ENCODE peak calls at places on chromosome 2, in eight cellular contexts. C is CD4-positive, alpha-beta T cell; N is CD4-positive, CD25-positive, alpha-beta regulatory T cell; R is CD8-positive, alpha-beta memory T cell; Q is H1; O is right cardiac atrium; E is H9; X is thoracic aorta. W is an unnamed sample.

GRCh38 chr2:112317303-112318158 is 42.1 kb downstream of the ZC3H6 start:
- DNase-seq in O (no peak), X (no peak), Q (no peak), N (no peak), E (no peak), R (no peak), C (no peak), W (no peak)

GRCh38 chr2:32760628-32761027 is 132.8 kb downstream of the TTC27 start:
- DNase-seq in N (no peak), Q (no peak), X (no peak), C (no peak), E (no peak), O (no peak), R (no peak), W (no peak)

GRCh38 chr2:68417931-68418330 is 49.2 kb downstream of the FBXO48 start:
- DNase-seq in O (no peak), C (no peak), E (no peak), R (no peak), N (no peak), Q (no peak), X (no peak), W (peak; percentile 29)

GRCh38 chr2:177335917-177336450 is 56.6 kb upstream of the AGPS start:
- DNase-seq in X (no peak), R (no peak), E (no peak), Q (no peak), C (no peak), N (no peak), O (no peak), W (no peak)

GRCh38 chr2:3214065-3214464 is 163.6 kb downstream of the EIPR1 start:
- DNase-seq in E (no peak), C (no peak), Q (no peak), O (no peak), X (no peak), N (no peak), R (no peak), W (no peak)

GRCh38 chr2:219461061-219461514 is 26.4 kb downstream of the SPEG start:
- DNase-seq in C (no peak), R (no peak), X (no peak), O (peak; percentile 67), Q (no peak), N (peak; percentile 43), E (peak; percentile 61), W (no peak)

GRCh38 chr2:127569274-127570065 is 34.0 kb downstream of the MYO7B start:
- DNase-seq in N (no peak), O (peak; percentile 49), R (no peak), C (no peak), Q (no peak), E (no peak), X (peak; percentile 66), W (no peak)

GRCh38 chr2:23541453-23542334 is 156.7 kb downstream of the KLHL29 start:
- DNase-seq in C (no peak), N (no peak), E (no peak), Q (no peak), O (no peak), R (no peak), X (no peak), W (no peak)

GRCh38 chr2:118061135-118061955 is 26.9 kb upstream of the INSIG2 start:
- DNase-seq in Q (no peak), O (no peak), N (no peak), R (no peak), X (no peak), C (no peak), E (no peak), W (no peak)

GRCh38 chr2:16869711-16870110 is 204.1 kb upstream of the CYRIA start:
- DNase-seq in X (no peak), Q (no peak), E (no peak), C (no peak), N (no peak), O (no peak), R (no peak), W (no peak)

GRCh38 chr2:74556831-74557370 is 2.4 kb downstream of the DOK1 start:
- DNase-seq in Q (no peak), N (no peak), R (no peak), X (no peak), O (no peak), E (no peak), C (no peak), W (no peak)
- H3K27ac ChIP-seq in Q (no peak overlapping the region), N (no peak overlapping the region), R (no peak overlapping the region), X (no peak overlapping the region), O (no peak overlapping the region), E (no peak overlapping the region), C (no peak overlapping the region), W (no peak overlapping the region)

GRCh38 chr2:21281876-21282514 is 158.2 kb downstream of the TDRD15 start:
- DNase-seq in E (no peak), O (no peak), R (no peak), N (no peak), X (no peak), Q (no peak), C (no peak), W (no peak)

GRCh38 chr2:21282515-21282898 is 158.7 kb downstream of the TDRD15 start:
- DNase-seq in R (no peak), N (no peak), C (no peak), X (no peak), Q (no peak), E (no peak), O (no peak), W (no peak)

GRCh38 chr2:21279525-21279924 is 155.8 kb downstream of the TDRD15 start:
- DNase-seq in O (peak; percentile 37), X (no peak), E (no peak), R (no peak), N (no peak), C (no peak), Q (no peak), W (no peak)

GRCh38 chr2:21277340-21277739 is 153.6 kb downstream of the TDRD15 start:
- DNase-seq in N (no peak), X (no peak), E (no peak), O (no peak), C (no peak), R (no peak), Q (no peak), W (no peak)

DNA sequence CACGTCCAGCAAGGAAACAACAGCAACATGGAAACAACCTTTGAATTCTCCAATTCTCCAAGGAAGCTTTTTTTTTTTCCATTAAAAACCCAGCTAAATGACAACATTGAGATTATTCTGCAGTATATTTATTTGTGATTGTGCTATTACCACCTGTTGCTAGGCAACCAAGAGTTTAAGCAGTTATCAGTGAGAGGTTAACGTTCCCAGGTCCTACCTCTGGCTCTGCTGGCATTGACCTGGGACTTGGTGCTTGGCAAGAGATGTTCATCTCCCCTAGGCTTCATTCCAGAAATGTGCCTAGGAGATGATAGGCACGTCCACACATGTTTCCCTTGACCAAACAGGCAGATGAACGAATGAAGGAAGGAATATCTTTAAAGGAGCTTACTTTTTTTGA is 157.0 kb downstream of the TDRD15 start:
- DNase-seq in C (no peak), Q (no peak), X (no peak), O (no peak), N (no peak), E (no peak), R (no peak), W (no peak)
- H3K27me3 ChIP-seq in C (no peaks in the 10 kb centered on the region), Q (no peaks in the 10 kb centered on the region), X (no peaks in the 10 kb centered on the region), O (no peaks in the 10 kb centered on the region), N (no peaks in the 10 kb centered on the region), E (no peaks in the 10 kb centered on the region), R (no peaks in the 10 kb centered on the region), W (no peaks in the 10 kb centered on the region)

GRCh38 chr2:63581266-63581961 is 6.9 kb downstream of the WDPCP start:
- DNase-seq in C (no peak), N (no peak), O (peak; percentile 38), Q (no peak), R (no peak), X (peak; percentile 13), E (no peak), W (no peak)

GRCh38 chr2:63578767-63579166 is 9.5 kb downstream of the WDPCP start:
- DNase-seq in O (no peak), C (no peak), N (no peak), R (no peak), E (no peak), X (no peak), Q (no peak), W (no peak)

GRCh38 chr2:63580651-63581050 is 7.6 kb downstream of the WDPCP start:
- DNase-seq in C (no peak), X (no peak), Q (no peak), E (no peak), O (no peak), N (no peak), R (no peak), W (no peak)

GRCh38 chr2:63572001-63572400 is 16.3 kb downstream of the WDPCP start:
- DNase-seq in E (no peak), Q (no peak), C (no peak), X (no peak), R (no peak), N (no peak), O (no peak), W (no peak)

DNA sequence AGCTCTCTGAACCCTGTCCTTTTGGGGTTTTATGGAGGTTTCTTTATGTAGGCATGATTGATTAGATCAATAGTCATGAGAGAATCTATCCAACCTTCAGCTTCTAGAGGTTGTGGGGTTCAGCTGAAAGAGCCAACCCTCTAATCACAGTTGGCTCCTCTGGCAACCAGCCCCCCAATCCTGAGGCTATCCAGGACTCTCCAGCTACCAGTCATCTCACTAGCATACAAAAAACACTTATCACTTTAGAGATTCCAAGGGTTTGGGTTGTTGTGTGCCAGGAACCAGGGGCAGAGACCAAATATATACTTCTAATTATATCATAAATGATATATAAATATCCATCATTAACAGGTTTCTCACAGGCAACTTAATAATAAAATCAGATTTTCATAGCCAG is 11.7 kb downstream of the WDPCP start:
- DNase-seq in Q (no peak), N (no peak), E (no peak), C (no peak), R (no peak), X (no peak), O (no peak), W (no peak)
- H3K27ac ChIP-seq in Q (no peak overlapping the region), N (no peak overlapping the region), E (no peak overlapping the region), C (no peak overlapping the region), R (no peak overlapping the region), X (no peak overlapping the region), O (no peak overlapping the region), W (no peak overlapping the region)

GRCh38 chr2:238856713-238857567 is 9.1 kb downstream of the TWIST2 start:
- DNase-seq in X (no peak), E (no peak), Q (no peak), O (no peak), N (no peak), C (no peak), R (no peak), W (no peak)
- H3K27me3 ChIP-seq in X (no peaks in the 10 kb centered on the region), E (no peaks in the 10 kb centered on the region), Q (no peaks in the 10 kb centered on the region), O (no peaks in the 10 kb centered on the region), N (peaks cover 5% of the 10 kb centered on the region), C (peaks cover 11% of the 10 kb centered on the region), R (no peaks in the 10 kb centered on the region), W (no peaks in the 10 kb centered on the region)

W was measured in Peyer's patch.